ENCODE peak calls at places on chromosomes 12 and 14, in eight cellular contexts. One of them, this sample, is unnamed.

GRCh38 chr14:75783602-75784313 is 122.7 kb downstream of the TTLL5 start:
- DNase-seq in activated naive CD4-positive, alpha-beta T cell treated with anti-CD3 and anti-CD28 coated beads, Interleukin-2, amount 10 ng/mL, durations not matched to agents 7 days and 5 days: no peak
- DNase-seq in activated CD4-positive, CD25-positive, alpha-beta regulatory T cell treated with anti-CD3 and anti-CD28 coated beads, Interleukin-2, amount 50 U/mL, for 72 hours: no peak
- DNase-seq in nephron progenitor cell: no peak
- DNase-seq in anterior cingulate cortex: no peak
- DNase-seq in HCT116: no peak
- DNase-seq in H9: no peak
- DNase-seq in A673: no peak
- DNase-seq in this sample: no peak

GRCh38 chr14:100470523-100470897 is 116.7 kb downstream of the BEGAIN start:
- DNase-seq in activated naive CD4-positive, alpha-beta T cell treated with anti-CD3 and anti-CD28 coated beads, Interleukin-2, amount 10 ng/mL, durations not matched to agents 7 days and 5 days: no peak
- DNase-seq in activated CD4-positive, CD25-positive, alpha-beta regulatory T cell treated with anti-CD3 and anti-CD28 coated beads, Interleukin-2, amount 50 U/mL, for 72 hours: no peak
- DNase-seq in nephron progenitor cell: no peak
- DNase-seq in anterior cingulate cortex: no peak
- DNase-seq in HCT116: no peak
- DNase-seq in H9: no peak
- DNase-seq in A673: no peak
- DNase-seq in this sample: no peak

GRCh38 chr12:95942532-95943230 is at the start of gene CCDC38:
- DNase-seq in activated naive CD4-positive, alpha-beta T cell treated with anti-CD3 and anti-CD28 coated beads, Interleukin-2, amount 10 ng/mL, durations not matched to agents 7 days and 5 days: peak; percentile 91
- DNase-seq in activated CD4-positive, CD25-positive, alpha-beta regulatory T cell treated with anti-CD3 and anti-CD28 coated beads, Interleukin-2, amount 50 U/mL, for 72 hours: peak; percentile 74
- DNase-seq in nephron progenitor cell: peak; percentile 65
- DNase-seq in anterior cingulate cortex: peak; percentile 66
- DNase-seq in HCT116: peak; percentile 73
- DNase-seq in H9: peak; percentile 90
- DNase-seq in A673: peak; percentile 89
- DNase-seq in this sample: peak; percentile 58

GRCh38 chr14:79585845-79586244 is 625.5 kb downstream of the DIO2 start:
- DNase-seq in activated naive CD4-positive, alpha-beta T cell treated with anti-CD3 and anti-CD28 coated beads, Interleukin-2, amount 10 ng/mL, durations not matched to agents 7 days and 5 days: no peak
- DNase-seq in activated CD4-positive, CD25-positive, alpha-beta regulatory T cell treated with anti-CD3 and anti-CD28 coated beads, Interleukin-2, amount 50 U/mL, for 72 hours: no peak
- DNase-seq in nephron progenitor cell: no peak
- DNase-seq in anterior cingulate cortex: no peak
- DNase-seq in HCT116: no peak
- DNase-seq in H9: no peak
- DNase-seq in A673: no peak
- DNase-seq in this sample: no peak

GRCh38 chr12:95164656-95165055 is 52.6 kb downstream of the FGD6 start:
- DNase-seq in activated naive CD4-positive, alpha-beta T cell treated with anti-CD3 and anti-CD28 coated beads, Interleukin-2, amount 10 ng/mL, durations not matched to agents 7 days and 5 days: no peak
- DNase-seq in activated CD4-positive, CD25-positive, alpha-beta regulatory T cell treated with anti-CD3 and anti-CD28 coated beads, Interleukin-2, amount 50 U/mL, for 72 hours: no peak
- DNase-seq in nephron progenitor cell: no peak
- DNase-seq in anterior cingulate cortex: no peak
- DNase-seq in HCT116: no peak
- DNase-seq in H9: no peak
- DNase-seq in A673: no peak
- DNase-seq in this sample: no peak

GRCh38 chr14:103707329-103708263 is 7.7 kb downstream of the XRCC3 start:
- DNase-seq in activated naive CD4-positive, alpha-beta T cell treated with anti-CD3 and anti-CD28 coated beads, Interleukin-2, amount 10 ng/mL, durations not matched to agents 7 days and 5 days: no peak
- DNase-seq in activated CD4-positive, CD25-positive, alpha-beta regulatory T cell treated with anti-CD3 and anti-CD28 coated beads, Interleukin-2, amount 50 U/mL, for 72 hours: no peak
- DNase-seq in nephron progenitor cell: no peak
- DNase-seq in anterior cingulate cortex: no peak
- DNase-seq in HCT116: no peak
- DNase-seq in H9: no peak
- DNase-seq in A673: no peak
- DNase-seq in this sample: no peak

GRCh38 chr12:48197549-48197966 is 5.5 kb downstream of the OR10AD1 start:
- DNase-seq in activated naive CD4-positive, alpha-beta T cell treated with anti-CD3 and anti-CD28 coated beads, Interleukin-2, amount 10 ng/mL, durations not matched to agents 7 days and 5 days: peak; percentile 41
- DNase-seq in activated CD4-positive, CD25-positive, alpha-beta regulatory T cell treated with anti-CD3 and anti-CD28 coated beads, Interleukin-2, amount 50 U/mL, for 72 hours: no peak
- DNase-seq in nephron progenitor cell: no peak
- DNase-seq in anterior cingulate cortex: no peak
- DNase-seq in HCT116: peak; percentile 23
- DNase-seq in H9: no peak
- DNase-seq in A673: no peak
- DNase-seq in this sample: no peak

GRCh38 chr12:54131641-54132280 is 57.0 kb downstream of the SMUG1 start:
- DNase-seq in activated naive CD4-positive, alpha-beta T cell treated with anti-CD3 and anti-CD28 coated beads, Interleukin-2, amount 10 ng/mL, durations not matched to agents 7 days and 5 days: no peak
- DNase-seq in activated CD4-positive, CD25-positive, alpha-beta regulatory T cell treated with anti-CD3 and anti-CD28 coated beads, Interleukin-2, amount 50 U/mL, for 72 hours: no peak
- DNase-seq in nephron progenitor cell: no peak
- DNase-seq in anterior cingulate cortex: no peak
- DNase-seq in HCT116: no peak
- DNase-seq in H9: no peak
- DNase-seq in A673: no peak
- DNase-seq in this sample: no peak

GRCh38 chr12:262817-263216 is at the start of gene SLC6A13:
- DNase-seq in activated naive CD4-positive, alpha-beta T cell treated with anti-CD3 and anti-CD28 coated beads, Interleukin-2, amount 10 ng/mL, durations not matched to agents 7 days and 5 days: no peak
- DNase-seq in activated CD4-positive, CD25-positive, alpha-beta regulatory T cell treated with anti-CD3 and anti-CD28 coated beads, Interleukin-2, amount 50 U/mL, for 72 hours: no peak
- DNase-seq in nephron progenitor cell: peak; percentile 65
- DNase-seq in anterior cingulate cortex: no peak
- DNase-seq in HCT116: no peak
- DNase-seq in H9: no peak
- DNase-seq in A673: no peak
- DNase-seq in this sample: no peak

GRCh38 chr14:26820101-26820500 is 222.3 kb upstream of the NOVA1 start:
- DNase-seq in activated naive CD4-positive, alpha-beta T cell treated with anti-CD3 and anti-CD28 coated beads, Interleukin-2, amount 10 ng/mL, durations not matched to agents 7 days and 5 days: no peak
- DNase-seq in activated CD4-positive, CD25-positive, alpha-beta regulatory T cell treated with anti-CD3 and anti-CD28 coated beads, Interleukin-2, amount 50 U/mL, for 72 hours: no peak
- DNase-seq in nephron progenitor cell: no peak
- DNase-seq in anterior cingulate cortex: no peak
- DNase-seq in HCT116: no peak
- DNase-seq in H9: no peak
- DNase-seq in A673: no peak
- DNase-seq in this sample: no peak

GRCh38 chr12:101697930-101698781 is 716 bp downstream of the CHPT1 start:
- DNase-seq in activated naive CD4-positive, alpha-beta T cell treated with anti-CD3 and anti-CD28 coated beads, Interleukin-2, amount 10 ng/mL, durations not matched to agents 7 days and 5 days: peak; percentile 28
- DNase-seq in activated CD4-positive, CD25-positive, alpha-beta regulatory T cell treated with anti-CD3 and anti-CD28 coated beads, Interleukin-2, amount 50 U/mL, for 72 hours: peak; percentile 59
- DNase-seq in nephron progenitor cell: no peak
- DNase-seq in anterior cingulate cortex: peak; percentile 64
- DNase-seq in HCT116: no peak
- DNase-seq in H9: peak; percentile 40
- DNase-seq in A673: no peak
- DNase-seq in this sample: peak; percentile 31

GRCh38 chr14:52025310-52025709 is 36.0 kb downstream of the RTRAF start:
- DNase-seq in activated naive CD4-positive, alpha-beta T cell treated with anti-CD3 and anti-CD28 coated beads, Interleukin-2, amount 10 ng/mL, durations not matched to agents 7 days and 5 days: no peak
- DNase-seq in activated CD4-positive, CD25-positive, alpha-beta regulatory T cell treated with anti-CD3 and anti-CD28 coated beads, Interleukin-2, amount 50 U/mL, for 72 hours: no peak
- DNase-seq in nephron progenitor cell: no peak
- DNase-seq in anterior cingulate cortex: no peak
- DNase-seq in HCT116: no peak
- DNase-seq in H9: no peak
- DNase-seq in A673: no peak
- DNase-seq in this sample: no peak

GRCh38 chr12:131608740-131609665 is 101.9 kb upstream of the SFSWAP start:
- DNase-seq in activated naive CD4-positive, alpha-beta T cell treated with anti-CD3 and anti-CD28 coated beads, Interleukin-2, amount 10 ng/mL, durations not matched to agents 7 days and 5 days: peak; percentile 71
- DNase-seq in activated CD4-positive, CD25-positive, alpha-beta regulatory T cell treated with anti-CD3 and anti-CD28 coated beads, Interleukin-2, amount 50 U/mL, for 72 hours: peak; percentile 64
- DNase-seq in nephron progenitor cell: peak; percentile 77
- DNase-seq in anterior cingulate cortex: peak; percentile 78
- DNase-seq in HCT116: peak; percentile 43
- DNase-seq in H9: peak; percentile 87
- DNase-seq in A673: peak; percentile 69
- DNase-seq in this sample: peak; percentile 67